ENCODE peak calls at places on chromosomes 4 and X, in six cellular contexts. S, E, B, Y, J and O are unnamed samples. For H3K4me1, the result is how much of the 10 kb centered on the place peaks cover.

GRCh38 chrX:107726809-107727534 is 48.6 kb downstream of the TSC22D3 start:
- DNase-seq in S (peak), E (peak), B (no peak), Y (no peak), J (no peak), O (no peak)

GRCh38 chr4:72896515-72896914 is 173.0 kb downstream of the COX18 start:
- DNase-seq in S (no peak), E (peak), B (no peak), Y (no peak), J (no peak), O (no peak)

GRCh38 chr4:153651041-153651960 is 32.8 kb upstream of the TLR2 start:
- DNase-seq in S (no peak), E (no peak), B (no peak), Y (no peak), J (no peak), O (no peak)

GRCh38 chrX:138791551-138791950 is 80.0 kb upstream of the FGF13 start:
- DNase-seq in S (no peak), E (no peak), B (no peak), Y (no peak), J (no peak), O (no peak)

GRCh38 chr4:87209696-87210095 is 10.7 kb downstream of the KLHL8 start:
- DNase-seq in S (no peak), E (no peak), B (peak), Y (no peak), J (no peak), O (no peak)

GRCh38 chr4:66023061-66023460 is 352.8 kb upstream of the EPHA5 start:
- DNase-seq in S (no peak), E (no peak), B (no peak), Y (no peak), J (no peak), O (no peak)

GRCh38 chr4:94577136-94577535 is 125.4 kb downstream of the PDLIM5 start:
- DNase-seq in S (no peak), E (no peak), B (no peak), Y (no peak), J (no peak), O (peak)

GRCh38 chrX:40449396-40449795 is 131.4 kb upstream of the ATP6AP2 start:
- DNase-seq in S (no peak), E (no peak), B (no peak), Y (no peak), J (no peak), O (no peak)

GRCh38 chrX:96703816-96704215 is 19.2 kb downstream of the DIAPH2 start:
- DNase-seq in S (no peak), E (no peak), B (no peak), Y (no peak), J (no peak), O (no peak)

GRCh38 chrX:138648570-138648969 is 62.9 kb downstream of the FGF13 start:
- DNase-seq in S (no peak), E (no peak), B (no peak), Y (no peak), J (no peak), O (no peak)

GRCh38 chr4:120824905-120825304 is 97.6 kb downstream of the PRDM5 start:
- DNase-seq in S (no peak), E (peak), B (no peak), Y (no peak), J (no peak), O (no peak)

GRCh38 chr4:54898163-54898562 is 227.2 kb downstream of the KDR start:
- DNase-seq in S (no peak), E (no peak), B (no peak), Y (no peak), J (no peak), O (no peak)

GRCh38 chrX:100673397-100673953 is 29.5 kb downstream of the SRPX2 start:
- DNase-seq in S (no peak), E (no peak), B (no peak), Y (no peak), J (no peak), O (no peak)

GRCh38 chr4:152063301-152064235 is 302.8 kb upstream of the GATB start:
- DNase-seq in S (no peak), E (no peak), B (no peak), Y (no peak), J (no peak), O (no peak)

GRCh38 chr4:113732-114131 is 10.6 kb upstream of the ZNF718 start:
- DNase-seq in S (no peak), E (no peak), B (no peak), Y (no peak), J (no peak), O (no peak)

GRCh38 chr4:101256222-101256621 is 91.1 kb downstream of the PPP3CA start:
- DNase-seq in S (no peak), E (peak), B (no peak), Y (no peak), J (no peak), O (no peak)

GRCh38 chr4:147108409-147108808 is 162.7 kb upstream of the TTC29 start:
- DNase-seq in S (no peak), E (no peak), B (no peak), Y (no peak), J (no peak), O (no peak)

GRCh38 chrX:51002160-51002632 is 91.7 kb downstream of the BMP15 start:
- DNase-seq in S (no peak), E (no peak), B (no peak), Y (no peak), J (no peak), O (no peak)

GRCh38 chr4:3482707-3483106 is 19.6 kb downstream of the DOK7 start:
- DNase-seq in S (no peak), E (no peak), B (no peak), Y (no peak), J (no peak), O (no peak)

GRCh38 chr4:3485882-3486555 is 22.9 kb downstream of the DOK7 start:
- DNase-seq in S (no peak), E (no peak), B (no peak), Y (no peak), J (no peak), O (no peak)

GRCh38 chr4:3483471-3483921 is 20.4 kb downstream of the DOK7 start:
- DNase-seq in S (no peak), E (no peak), B (no peak), Y (no peak), J (no peak), O (no peak)

GRCh38 chr4:3485011-3485881 is 22.1 kb downstream of the DOK7 start:
- DNase-seq in S (no peak), E (no peak), B (no peak), Y (no peak), J (no peak), O (no peak)

GRCh38 chr4:3484057-3484973 is 21.2 kb downstream of the DOK7 start:
- DNase-seq in S (no peak), E (peak), B (no peak), Y (peak), J (no peak), O (no peak)
- H3K4me1 ChIP-seq in S (under half), E (under half), B (under half), Y (under half), J (under half), O (half or more)

GRCh38 chr4:61202100-61202637 is 2.0 kb downstream of the ADGRL3 start:
- DNase-seq in S (no peak), E (no peak), B (no peak), Y (no peak), J (no peak), O (no peak)
- H3K4me3 ChIP-seq in S (no peak), E (no peak), B (no peak), Y (no peak), J (peak), O (peak)

GRCh38 chr4:184347251-184348239 is 126.8 kb downstream of the IRF2 start:
- DNase-seq in S (peak), E (no peak), B (peak), Y (no peak), J (no peak), O (peak)
- TF ChIP-seq ZNF274 in S (no peak), E (no peak), B (no peak), Y (no peak), J (no peak), O (no peak)

GRCh38 chrX:71541546-71542022 is 8.7 kb downstream of the OGT start:
- DNase-seq in S (no peak), E (no peak), B (no peak), Y (no peak), J (no peak), O (no peak)
- H3K4me1 ChIP-seq in S (under half), E (under half), B (under half), Y (under half), J (under half), O (under half)

GRCh38 chrX:131826572-131826971 is 196.5 kb upstream of the STK26 start:
- DNase-seq in S (no peak), E (no peak), B (no peak), Y (no peak), J (no peak), O (no peak)

GRCh38 chrX:131830400-131831184 is 192.5 kb upstream of the STK26 start:
- DNase-seq in S (peak), E (peak), B (peak), Y (peak), J (peak), O (peak)

GRCh38 chrX:131827935-131828334 is 195.2 kb upstream of the STK26 start:
- DNase-seq in S (peak), E (no peak), B (peak), Y (no peak), J (no peak), O (no peak)

GRCh38 chrX:131831185-131831520 is 191.9 kb upstream of the STK26 start:
- DNase-seq in S (no peak), E (no peak), B (no peak), Y (no peak), J (no peak), O (no peak)

GRCh38 chrX:131828482-131828881 is 194.6 kb upstream of the STK26 start:
- DNase-seq in S (no peak), E (no peak), B (no peak), Y (no peak), J (no peak), O (no peak)
- H3K4me3 ChIP-seq in S (peak), E (peak), B (peak), Y (peak), J (peak), O (peak)

GRCh38 chr4:159191989-159192388 is 89.1 kb downstream of the RAPGEF2 start:
- DNase-seq in S (peak), E (peak), B (no peak), Y (peak), J (no peak), O (peak)
- TF ChIP-seq ZNF274 in S (no peak), E (no peak), B (no peak), Y (no peak), J (no peak), O (no peak)

DNA sequence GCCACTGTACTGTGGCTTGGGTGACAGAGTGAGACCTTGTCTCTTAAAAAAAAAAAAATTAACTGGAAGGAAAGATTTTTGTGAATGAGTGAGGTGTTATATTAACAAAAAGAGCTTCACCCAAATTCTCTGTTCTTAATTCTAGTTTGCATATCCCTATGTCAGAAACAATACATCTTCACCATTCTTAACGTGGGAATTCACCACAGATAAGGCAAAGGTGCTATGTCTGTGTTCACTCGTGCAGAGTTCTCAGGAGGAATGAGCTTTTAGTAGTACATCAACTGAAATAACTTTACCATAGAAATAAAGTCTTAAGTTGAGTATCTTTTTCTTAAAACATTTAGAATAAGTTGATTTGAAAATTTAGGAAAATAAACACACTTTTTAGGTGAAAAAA is 135.1 kb downstream of the RAPGEF2 start:
- DNase-seq in S (no peak), E (no peak), B (no peak), Y (no peak), J (no peak), O (no peak)
- H3K4me1 ChIP-seq in S (under half), E (under half), B (under half), Y (under half), J (under half), O (under half)

GRCh38 chrX:87374324-87374723 is 143.3 kb upstream of the KLHL4 start:
- DNase-seq in S (no peak), E (no peak), B (no peak), Y (no peak), J (no peak), O (no peak)
- H3K4me3 ChIP-seq in S (no peak), E (no peak), B (no peak), Y (no peak), J (no peak), O (no peak)

DNA sequence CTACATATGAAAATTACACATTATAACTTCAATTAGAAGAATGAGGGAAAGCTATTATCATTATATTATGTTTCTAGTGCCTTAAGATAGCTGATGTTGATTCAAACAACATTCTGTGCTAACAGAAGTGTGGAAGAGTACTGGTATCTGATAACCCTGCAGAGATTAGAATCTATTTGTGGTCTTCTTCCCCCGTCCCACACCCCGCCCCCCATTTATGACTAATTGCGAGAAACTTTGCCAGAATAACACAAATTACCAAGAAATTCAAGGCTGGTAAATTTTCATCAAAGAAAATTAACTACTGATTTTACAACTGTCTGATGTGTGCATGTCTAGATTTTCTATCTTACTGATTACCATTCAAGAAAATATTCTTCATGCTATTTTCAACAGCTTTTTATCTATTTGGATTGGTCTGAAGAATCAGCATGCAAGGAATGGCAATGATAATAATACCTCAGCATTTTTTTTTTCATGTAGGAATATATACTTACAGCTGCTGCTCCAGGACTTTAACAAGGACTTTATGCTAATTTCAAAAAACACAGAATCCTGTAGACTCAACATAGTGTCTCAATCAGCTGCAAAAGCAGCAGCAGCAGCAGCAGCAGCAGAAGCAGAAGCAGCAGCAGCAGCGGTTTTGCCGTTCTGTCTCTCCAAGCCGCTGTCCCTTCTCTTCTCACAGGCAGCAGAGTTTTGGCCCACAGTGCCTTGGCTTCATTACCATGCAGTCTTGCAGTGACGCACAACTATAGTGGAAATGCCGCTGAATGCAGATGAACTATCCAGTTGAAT is 126.7 kb downstream of the FRYL start:
- DNase-seq in S (no peak), E (no peak), B (no peak), Y (no peak), J (no peak), O (no peak)
- TF ChIP-seq ZNF274 in S (no peak), E (no peak), B (no peak), Y (no peak), J (no peak), O (no peak)